ENCODE peak calls at places on chromosomes 7 and 10, in eight cellular contexts. L, X, U, A, M, Q, P and N are unnamed samples.

GRCh38 chr7:148276291-148277041 is 314.1 kb upstream of the C7orf33 start:
- DNase-seq in L (no peak), X (no peak), U (no peak), A (no peak), M (no peak), Q (no peak), P (no peak), N (no peak)

GRCh38 chr10:132706701-132707100 is 79.2 kb downstream of the NKX6-2 start:
- DNase-seq in L (peak; percentile 43), X (peak; percentile 39), U (peak; percentile 53), A (no peak), M (no peak), Q (no peak), P (no peak), N (no peak)

GRCh38 chr7:100443096-100443840 is 7.0 kb upstream of the PPP1R35 start:
- DNase-seq in L (peak; percentile 44), X (no peak), U (peak; percentile 41), A (no peak), M (no peak), Q (no peak), P (no peak), N (no peak)

GRCh38 chr10:50398383-50398782 is 147.1 kb upstream of the ASAH2 start:
- DNase-seq in L (no peak), X (no peak), U (no peak), A (no peak), M (no peak), Q (no peak), P (no peak), N (no peak)

GRCh38 chr7:94856643-94857042 is 50.8 kb upstream of the PPP1R9A start:
- DNase-seq in L (no peak), X (no peak), U (no peak), A (no peak), M (no peak), Q (no peak), P (no peak), N (no peak)

GRCh38 chr10:95537543-95537930 is 23.6 kb downstream of the SORBS1 start:
- DNase-seq in L (no peak), X (no peak), U (no peak), A (no peak), M (peak; percentile 39), Q (no peak), P (no peak), N (no peak)

GRCh38 chr10:60944159-60944909 is at the start of gene RHOBTB1:
- DNase-seq in L (peak; percentile 93), X (peak; percentile 86), U (peak; percentile 93), A (peak; percentile 64), M (peak; percentile 71), Q (no peak), P (peak; percentile 87), N (peak; percentile 88)

GRCh38 chr7:15836041-15836440 is 149.6 kb upstream of the MEOX2 start:
- DNase-seq in L (no peak), X (no peak), U (no peak), A (no peak), M (no peak), Q (no peak), P (no peak), N (no peak)

GRCh38 chr7:128891110-128891941 is 19.2 kb downstream of the KCP start:
- DNase-seq in L (peak; percentile 75), X (peak; percentile 58), U (peak; percentile 79), A (no peak), M (no peak), Q (no peak), P (peak; percentile 63), N (no peak)

GRCh38 chr7:135245826-135246825 is 12.5 kb downstream of the STRA8 start:
- DNase-seq in L (no peak), X (no peak), U (no peak), A (no peak), M (no peak), Q (no peak), P (no peak), N (no peak)

GRCh38 chr10:128137877-128138276 is 11.7 kb upstream of the MKI67 start:
- DNase-seq in L (no peak), X (no peak), U (no peak), A (no peak), M (no peak), Q (no peak), P (no peak), N (no peak)

GRCh38 chr10:97228130-97228774 is 42.5 kb upstream of the SLIT1 start:
- DNase-seq in L (no peak), X (no peak), U (no peak), A (no peak), M (no peak), Q (no peak), P (no peak), N (no peak)

GRCh38 chr7:101428093-101428866 is 65.6 kb downstream of the COL26A1 start:
- DNase-seq in L (no peak), X (no peak), U (peak; percentile 4), A (no peak), M (no peak), Q (no peak), P (no peak), N (no peak)

GRCh38 chr10:68367121-68367520 is 34.4 kb upstream of the PBLD start:
- DNase-seq in L (no peak), X (no peak), U (no peak), A (no peak), M (no peak), Q (no peak), P (no peak), N (no peak)

GRCh38 chr7:80699656-80700318 is 61.3 kb downstream of the CD36 start:
- DNase-seq in L (no peak), X (no peak), U (no peak), A (no peak), M (no peak), Q (no peak), P (no peak), N (no peak)

GRCh38 chr10:59867590-59867989 is 38.8 kb downstream of the CCDC6 start:
- DNase-seq in L (no peak), X (no peak), U (no peak), A (no peak), M (no peak), Q (no peak), P (no peak), N (no peak)

GRCh38 chr10:75772153-75772887 is 340.9 kb downstream of the LRMDA start:
- DNase-seq in L (no peak), X (no peak), U (no peak), A (no peak), M (no peak), Q (no peak), P (no peak), N (peak; percentile 40)

GRCh38 chr7:14018751-14019150 is 29.3 kb upstream of the ETV1 start:
- DNase-seq in L (no peak), X (no peak), U (no peak), A (no peak), M (no peak), Q (no peak), P (no peak), N (no peak)

GRCh38 chr7:115008465-115009114 is 86.7 kb downstream of the MDFIC start:
- DNase-seq in L (peak; percentile 76), X (peak; percentile 39), U (peak; percentile 85), A (peak; percentile 77), M (peak; percentile 41), Q (no peak), P (no peak), N (peak; percentile 39)

GRCh38 chr7:95491634-95492314 is 6.0 kb downstream of the ASB4 start:
- DNase-seq in L (no peak), X (no peak), U (no peak), A (no peak), M (peak; percentile 38), Q (no peak), P (no peak), N (no peak)

DNA sequence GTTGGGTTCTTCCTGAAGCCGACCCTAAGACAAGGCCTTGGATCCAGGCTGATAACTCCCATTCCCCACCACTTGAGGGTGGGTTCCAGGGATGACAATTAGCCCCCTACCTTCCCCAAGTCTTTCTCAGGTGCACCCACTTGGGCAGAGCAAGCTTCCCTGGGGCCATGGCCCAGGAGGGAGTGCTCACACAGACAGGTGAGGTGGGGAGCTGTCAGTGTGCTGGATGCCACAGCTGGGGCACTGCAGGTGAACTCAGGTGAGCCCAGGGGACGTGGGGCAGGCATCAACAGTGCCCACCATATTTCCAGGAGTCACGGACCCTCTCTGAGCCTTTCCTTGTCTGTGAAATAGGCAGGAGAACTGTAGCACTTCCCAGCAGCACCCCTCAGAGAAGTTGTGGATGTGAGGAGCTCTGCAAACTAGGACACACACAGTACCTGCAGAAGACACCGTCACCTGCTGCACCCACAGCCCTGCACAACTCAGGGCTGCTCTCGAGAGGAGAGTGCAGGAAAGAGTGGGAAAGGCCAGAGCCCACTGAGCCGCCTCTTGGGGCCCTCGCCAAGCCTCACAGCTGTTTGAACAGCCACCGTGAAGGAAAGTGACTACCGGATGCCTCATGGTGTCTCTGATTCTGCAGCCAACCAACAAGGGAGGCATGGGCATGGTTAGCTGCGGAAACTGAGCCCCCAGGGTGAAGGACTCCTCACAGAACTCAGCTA is 17.8 kb downstream of the SH3PXD2A start:
- DNase-seq in L (no peak), X (no peak), U (no peak), A (no peak), M (no peak), Q (no peak), P (no peak), N (no peak)
- H3K4me1 ChIP-seq in L (no peaks in the 10 kb centered on the region), X (peaks cover 66% of the 10 kb centered on the region), U (peaks cover 5% of the 10 kb centered on the region), A (peaks cover 51% of the 10 kb centered on the region), M (peaks cover 35% of the 10 kb centered on the region), Q (no peaks in the 10 kb centered on the region), P (peaks cover 25% of the 10 kb centered on the region), N (peaks cover 50% of the 10 kb centered on the region)

DNA sequence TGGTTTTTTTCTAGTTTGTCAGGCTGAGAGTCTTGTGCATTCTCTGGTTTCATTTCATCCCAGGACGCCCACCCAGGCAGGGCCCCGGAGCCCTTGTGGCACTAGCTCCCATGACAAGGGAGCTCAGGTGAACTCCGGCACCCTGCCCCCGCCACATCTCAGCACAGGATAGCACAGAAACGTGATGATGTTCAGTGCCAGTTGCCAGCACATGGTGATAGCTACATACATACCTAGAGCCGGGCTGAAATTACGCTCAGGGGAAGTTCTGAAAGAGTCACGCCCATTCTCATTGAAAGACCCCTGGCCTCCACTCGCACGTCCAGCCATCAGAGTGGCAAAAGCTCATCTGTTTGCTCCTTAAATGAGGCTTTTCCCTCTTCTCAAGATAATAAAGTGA is 273.7 kb downstream of the PTPRN2 start:
- DNase-seq in L (no peak), X (no peak), U (no peak), A (no peak), M (no peak), Q (no peak), P (no peak), N (no peak)
- H3K9me3 ChIP-seq in L (peaks cover 3% of the 10 kb centered on the region), X (no peaks in the 10 kb centered on the region), U (peaks cover 4% of the 10 kb centered on the region), A (peaks cover 22% of the 10 kb centered on the region), M (no peaks in the 10 kb centered on the region), Q (no peaks in the 10 kb centered on the region), P (peaks cover 4% of the 10 kb centered on the region), N (no peaks in the 10 kb centered on the region)

DNA sequence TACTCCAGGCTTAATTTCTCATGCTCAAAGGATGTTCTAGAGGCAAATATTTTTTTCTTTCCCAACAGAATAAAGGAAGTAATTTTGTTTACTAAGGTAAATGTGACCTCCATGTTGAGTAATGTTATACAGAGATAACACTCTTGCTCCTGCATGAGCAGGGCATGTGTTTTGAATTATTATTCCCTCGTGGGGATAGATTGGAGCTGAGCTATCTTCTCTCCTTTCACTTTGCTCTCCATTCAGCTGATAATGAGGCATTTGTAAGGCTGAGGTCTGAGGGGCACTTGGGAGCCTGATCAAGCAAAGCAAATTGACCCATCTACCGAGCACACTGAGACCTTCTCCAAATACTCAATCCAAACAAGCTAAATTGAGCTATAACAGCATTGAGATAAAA is 50.7 kb upstream of the GHITM start:
- DNase-seq in L (no peak), X (no peak), U (no peak), A (no peak), M (no peak), Q (no peak), P (no peak), N (no peak)
- H3K4me1 ChIP-seq in L (no peaks in the 10 kb centered on the region), X (no peaks in the 10 kb centered on the region), U (no peaks in the 10 kb centered on the region), A (no peaks in the 10 kb centered on the region), M (no peaks in the 10 kb centered on the region), Q (no peaks in the 10 kb centered on the region), P (no peaks in the 10 kb centered on the region), N (no peaks in the 10 kb centered on the region)

GRCh38 chr7:146262527-146262926 is 145.9 kb downstream of the CNTNAP2 start:
- DNase-seq in L (no peak), X (no peak), U (no peak), A (no peak), M (no peak), Q (no peak), P (no peak), N (no peak)
- H3K9me3 ChIP-seq in L (no peaks in the 10 kb centered on the region), X (peaks cover 28% of the 10 kb centered on the region), U (no peaks in the 10 kb centered on the region), A (peaks cover 3% of the 10 kb centered on the region), M (no peaks in the 10 kb centered on the region), Q (no peaks in the 10 kb centered on the region), P (no peaks in the 10 kb centered on the region), N (no peaks in the 10 kb centered on the region)